ENCODE peak calls at places on chromosomes 5 and 9, in ten cellular contexts. One of them, this sample, is unnamed.

GRCh38 chr5:104977530-104977929 is 1414.9 kb upstream of the NUDT12 start:
- DNase-seq in HCT116: no peak
- DNase-seq in upper lobe of left lung: no peak
- DNase-seq in IMR-90: no peak
- DNase-seq in epithelial cell of esophagus: no peak
- DNase-seq in left ventricle myocardium inferior: no peak
- DNase-seq in progenitor cell of endocrine pancreas: no peak
- DNase-seq in nephron progenitor cell: no peak
- DNase-seq in endothelial cell: no peak
- DNase-seq in psoas muscle: no peak
- DNase-seq in this sample: no peak

GRCh38 chr9:385818-386398 is 171.2 kb downstream of the DOCK8 start:
- DNase-seq in HCT116: peak; percentile 52
- DNase-seq in upper lobe of left lung: no peak
- DNase-seq in IMR-90: peak; percentile 52
- DNase-seq in epithelial cell of esophagus: peak; percentile 75
- DNase-seq in left ventricle myocardium inferior: no peak
- DNase-seq in progenitor cell of endocrine pancreas: peak; percentile 37
- DNase-seq in nephron progenitor cell: peak; percentile 65
- DNase-seq in endothelial cell: peak; percentile 64
- DNase-seq in psoas muscle: no peak
- DNase-seq in this sample: no peak

GRCh38 chr5:40688127-40688756 is 8.5 kb downstream of the PTGER4 start:
- DNase-seq in HCT116: peak; percentile 85
- DNase-seq in upper lobe of left lung: no peak
- DNase-seq in IMR-90: peak; percentile 89
- DNase-seq in epithelial cell of esophagus: peak; percentile 87
- DNase-seq in left ventricle myocardium inferior: peak; percentile 78
- DNase-seq in progenitor cell of endocrine pancreas: peak; percentile 76
- DNase-seq in nephron progenitor cell: peak; percentile 87
- DNase-seq in endothelial cell: peak; percentile 83
- DNase-seq in psoas muscle: peak; percentile 82
- DNase-seq in this sample: peak; percentile 69

GRCh38 chr5:79486116-79486515 is 27.8 kb downstream of the HOMER1 start:
- DNase-seq in HCT116: no peak
- DNase-seq in upper lobe of left lung: no peak
- DNase-seq in IMR-90: no peak
- DNase-seq in epithelial cell of esophagus: no peak
- DNase-seq in left ventricle myocardium inferior: no peak
- DNase-seq in progenitor cell of endocrine pancreas: no peak
- DNase-seq in nephron progenitor cell: no peak
- DNase-seq in endothelial cell: no peak
- DNase-seq in psoas muscle: no peak
- DNase-seq in this sample: no peak

GRCh38 chr5:169307648-169308047 is 6.7 kb upstream of the SLIT3 start:
- DNase-seq in HCT116: no peak
- DNase-seq in upper lobe of left lung: no peak
- DNase-seq in IMR-90: no peak
- DNase-seq in epithelial cell of esophagus: no peak
- DNase-seq in left ventricle myocardium inferior: no peak
- DNase-seq in progenitor cell of endocrine pancreas: no peak
- DNase-seq in nephron progenitor cell: no peak
- DNase-seq in endothelial cell: no peak
- DNase-seq in psoas muscle: no peak
- DNase-seq in this sample: no peak

GRCh38 chr9:38681747-38682227 is 38.1 kb downstream of the FAM240B start:
- DNase-seq in HCT116: no peak
- DNase-seq in upper lobe of left lung: no peak
- DNase-seq in IMR-90: peak; percentile 24
- DNase-seq in epithelial cell of esophagus: peak; percentile 74
- DNase-seq in left ventricle myocardium inferior: no peak
- DNase-seq in progenitor cell of endocrine pancreas: no peak
- DNase-seq in nephron progenitor cell: no peak
- DNase-seq in endothelial cell: no peak
- DNase-seq in psoas muscle: no peak
- DNase-seq in this sample: no peak

GRCh38 chr5:25570067-25570583 is 925.3 kb upstream of the CDH10 start:
- DNase-seq in HCT116: no peak
- DNase-seq in upper lobe of left lung: no peak
- DNase-seq in IMR-90: no peak
- DNase-seq in epithelial cell of esophagus: no peak
- DNase-seq in left ventricle myocardium inferior: no peak
- DNase-seq in progenitor cell of endocrine pancreas: no peak
- DNase-seq in nephron progenitor cell: no peak
- DNase-seq in endothelial cell: no peak
- DNase-seq in psoas muscle: no peak
- DNase-seq in this sample: no peak

GRCh38 chr5:155651-156410 is 35.5 kb upstream of the LRRC14B start:
- DNase-seq in HCT116: no peak
- DNase-seq in upper lobe of left lung: no peak
- DNase-seq in IMR-90: no peak
- DNase-seq in epithelial cell of esophagus: no peak
- DNase-seq in left ventricle myocardium inferior: no peak
- DNase-seq in progenitor cell of endocrine pancreas: no peak
- DNase-seq in nephron progenitor cell: peak; percentile 37
- DNase-seq in endothelial cell: no peak
- DNase-seq in psoas muscle: no peak
- DNase-seq in this sample: no peak

GRCh38 chr9:130997925-130998595 is 10.9 kb upstream of the LAMC3 start:
- DNase-seq in HCT116: peak; percentile 60
- DNase-seq in upper lobe of left lung: peak; percentile 82
- DNase-seq in IMR-90: peak; percentile 54
- DNase-seq in epithelial cell of esophagus: peak; percentile 60
- DNase-seq in left ventricle myocardium inferior: peak; percentile 68
- DNase-seq in progenitor cell of endocrine pancreas: peak; percentile 81
- DNase-seq in nephron progenitor cell: peak; percentile 95
- DNase-seq in endothelial cell: peak; percentile 92
- DNase-seq in psoas muscle: peak; percentile 81
- DNase-seq in this sample: no peak

GRCh38 chr9:118318770-118319443 is 614.7 kb downstream of the TLR4 start:
- DNase-seq in HCT116: no peak
- DNase-seq in upper lobe of left lung: no peak
- DNase-seq in IMR-90: no peak
- DNase-seq in epithelial cell of esophagus: peak; percentile 52
- DNase-seq in left ventricle myocardium inferior: no peak
- DNase-seq in progenitor cell of endocrine pancreas: no peak
- DNase-seq in nephron progenitor cell: no peak
- DNase-seq in endothelial cell: no peak
- DNase-seq in psoas muscle: peak; percentile 50
- DNase-seq in this sample: no peak

GRCh38 chr5:76086060-76086459 is 2.9 kb downstream of the SV2C start:
- DNase-seq in HCT116: no peak
- DNase-seq in upper lobe of left lung: no peak
- DNase-seq in IMR-90: no peak
- DNase-seq in epithelial cell of esophagus: no peak
- DNase-seq in left ventricle myocardium inferior: no peak
- DNase-seq in progenitor cell of endocrine pancreas: no peak
- DNase-seq in nephron progenitor cell: no peak
- DNase-seq in endothelial cell: no peak
- DNase-seq in psoas muscle: no peak
- DNase-seq in this sample: no peak

GRCh38 chr5:133396187-133396621 is 216.1 kb downstream of the FSTL4 start:
- DNase-seq in HCT116: no peak
- DNase-seq in upper lobe of left lung: no peak
- DNase-seq in IMR-90: no peak
- DNase-seq in epithelial cell of esophagus: no peak
- DNase-seq in left ventricle myocardium inferior: no peak
- DNase-seq in progenitor cell of endocrine pancreas: no peak
- DNase-seq in nephron progenitor cell: no peak
- DNase-seq in endothelial cell: no peak
- DNase-seq in psoas muscle: no peak
- DNase-seq in this sample: no peak

GRCh38 chr9:124222918-124223720 is 34.6 kb upstream of the NEK6 start:
- DNase-seq in HCT116: no peak
- DNase-seq in upper lobe of left lung: no peak
- DNase-seq in IMR-90: peak; percentile 38
- DNase-seq in epithelial cell of esophagus: peak; percentile 44
- DNase-seq in left ventricle myocardium inferior: peak; percentile 80
- DNase-seq in progenitor cell of endocrine pancreas: no peak
- DNase-seq in nephron progenitor cell: no peak
- DNase-seq in endothelial cell: no peak
- DNase-seq in psoas muscle: peak; percentile 84
- DNase-seq in this sample: peak; percentile 68

GRCh38 chr5:88671808-88672499 is 211.0 kb downstream of the MEF2C start:
- DNase-seq in HCT116: no peak
- DNase-seq in upper lobe of left lung: peak; percentile 56
- DNase-seq in IMR-90: no peak
- DNase-seq in epithelial cell of esophagus: no peak
- DNase-seq in left ventricle myocardium inferior: no peak
- DNase-seq in progenitor cell of endocrine pancreas: no peak
- DNase-seq in nephron progenitor cell: no peak
- DNase-seq in endothelial cell: peak; percentile 9
- DNase-seq in psoas muscle: no peak
- DNase-seq in this sample: no peak

GRCh38 chr9:121962421-121962820 is 130.7 kb downstream of the TTLL11 start:
- DNase-seq in HCT116: no peak
- DNase-seq in upper lobe of left lung: no peak
- DNase-seq in IMR-90: peak; percentile 31
- DNase-seq in epithelial cell of esophagus: peak; percentile 51
- DNase-seq in left ventricle myocardium inferior: no peak
- DNase-seq in progenitor cell of endocrine pancreas: no peak
- DNase-seq in nephron progenitor cell: no peak
- DNase-seq in endothelial cell: no peak
- DNase-seq in psoas muscle: no peak
- DNase-seq in this sample: no peak

GRCh38 chr5:1380011-1380817 is 35.3 kb upstream of the CLPTM1L start:
- DNase-seq in HCT116: no peak
- DNase-seq in upper lobe of left lung: peak; percentile 94
- DNase-seq in IMR-90: peak; percentile 4
- DNase-seq in epithelial cell of esophagus: no peak
- DNase-seq in left ventricle myocardium inferior: peak; percentile 38
- DNase-seq in progenitor cell of endocrine pancreas: peak; percentile 46
- DNase-seq in nephron progenitor cell: peak; percentile 72
- DNase-seq in endothelial cell: peak; percentile 68
- DNase-seq in psoas muscle: peak; percentile 66
- DNase-seq in this sample: no peak

GRCh38 chr9:127133739-127134167 is 11.3 kb upstream of the ANGPTL2 start:
- DNase-seq in HCT116: no peak
- DNase-seq in upper lobe of left lung: peak; percentile 50
- DNase-seq in IMR-90: peak; percentile 91
- DNase-seq in epithelial cell of esophagus: peak; percentile 63
- DNase-seq in left ventricle myocardium inferior: peak; percentile 73
- DNase-seq in progenitor cell of endocrine pancreas: no peak
- DNase-seq in nephron progenitor cell: no peak
- DNase-seq in endothelial cell: no peak
- DNase-seq in psoas muscle: peak; percentile 84
- DNase-seq in this sample: peak; percentile 60

GRCh38 chr9:87581513-87581912 is 83.8 kb downstream of the DAPK1 start:
- DNase-seq in HCT116: no peak
- DNase-seq in upper lobe of left lung: no peak
- DNase-seq in IMR-90: no peak
- DNase-seq in epithelial cell of esophagus: no peak
- DNase-seq in left ventricle myocardium inferior: no peak
- DNase-seq in progenitor cell of endocrine pancreas: no peak
- DNase-seq in nephron progenitor cell: no peak
- DNase-seq in endothelial cell: no peak
- DNase-seq in psoas muscle: no peak
- DNase-seq in this sample: no peak

DNA sequence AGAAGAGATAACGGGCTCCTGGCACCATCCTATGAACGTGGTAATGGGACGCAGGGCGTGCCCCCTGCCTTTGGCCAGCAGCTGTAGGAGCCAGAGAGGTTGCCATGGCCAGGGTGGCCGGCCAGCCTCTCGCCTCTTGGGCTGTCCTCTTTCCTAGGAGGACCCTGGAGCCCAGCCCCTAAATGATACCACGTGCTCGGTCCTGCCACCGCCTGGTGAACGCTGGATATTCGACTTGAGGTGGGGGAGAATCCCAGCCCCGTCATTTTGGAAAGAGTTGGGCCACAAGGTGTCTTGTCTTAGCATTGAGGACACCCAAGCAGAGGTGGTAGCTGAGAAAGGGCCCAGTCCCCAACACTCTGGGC is 391 bp upstream of the NRG2 start:
- DNase-seq in HCT116: no peak
- DNase-seq in upper lobe of left lung: no peak
- DNase-seq in IMR-90: no peak
- DNase-seq in epithelial cell of esophagus: no peak
- DNase-seq in left ventricle myocardium inferior: peak; percentile 20
- DNase-seq in progenitor cell of endocrine pancreas: no peak
- DNase-seq in nephron progenitor cell: no peak
- DNase-seq in endothelial cell: peak; percentile 12
- DNase-seq in psoas muscle: no peak
- DNase-seq in this sample: no peak
- TF ChIP-seq CTCF in HCT116: no peak
- TF ChIP-seq CTCF in upper lobe of left lung: no peak
- TF ChIP-seq CTCF in IMR-90: no peak
- TF ChIP-seq CTCF in epithelial cell of esophagus: no peak
- TF ChIP-seq CTCF in left ventricle myocardium inferior: peak; percentile 17
- TF ChIP-seq CTCF in progenitor cell of endocrine pancreas: no peak
- TF ChIP-seq CTCF in nephron progenitor cell: no peak
- TF ChIP-seq CTCF in endothelial cell: no peak
- TF ChIP-seq CTCF in psoas muscle: no peak
- TF ChIP-seq CTCF in this sample: no peak

GRCh38 chr5:163005949-163006348 is 431.4 kb upstream of the CCNG1 start:
- DNase-seq in HCT116: no peak
- DNase-seq in upper lobe of left lung: no peak
- DNase-seq in IMR-90: no peak
- DNase-seq in epithelial cell of esophagus: peak; percentile 64
- DNase-seq in left ventricle myocardium inferior: no peak
- DNase-seq in progenitor cell of endocrine pancreas: no peak
- DNase-seq in nephron progenitor cell: no peak
- DNase-seq in endothelial cell: no peak
- DNase-seq in psoas muscle: no peak
- DNase-seq in this sample: no peak
- TF ChIP-seq CTCF in HCT116: no peak
- TF ChIP-seq CTCF in upper lobe of left lung: no peak
- TF ChIP-seq CTCF in IMR-90: no peak
- TF ChIP-seq CTCF in epithelial cell of esophagus: peak; percentile 50
- TF ChIP-seq CTCF in left ventricle myocardium inferior: no peak
- TF ChIP-seq CTCF in progenitor cell of endocrine pancreas: peak; percentile 33
- TF ChIP-seq CTCF in nephron progenitor cell: peak; percentile 17
- TF ChIP-seq CTCF in endothelial cell: no peak
- TF ChIP-seq CTCF in psoas muscle: no peak
- TF ChIP-seq CTCF in this sample: no peak

DNA sequence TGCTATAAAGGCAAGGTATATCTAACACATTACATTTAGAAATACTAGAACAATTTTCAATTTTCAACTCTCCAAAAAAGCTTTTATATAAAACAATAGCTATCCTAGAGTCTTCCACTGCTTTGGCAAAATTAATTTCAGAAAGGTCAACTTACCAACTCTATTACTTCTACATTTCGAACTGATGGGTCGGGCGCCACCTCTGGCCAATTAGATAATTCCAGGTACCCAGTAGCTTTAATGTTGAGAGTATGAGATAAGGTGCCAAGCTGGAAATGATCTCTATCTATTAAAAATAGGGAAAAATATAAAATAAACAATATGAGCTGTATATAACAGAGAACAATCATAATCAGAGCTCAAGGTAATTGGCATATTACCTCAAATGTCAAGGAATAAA is 166.6 kb downstream of the AP3B1 start:
- DNase-seq in HCT116: no peak
- DNase-seq in upper lobe of left lung: no peak
- DNase-seq in IMR-90: no peak
- DNase-seq in epithelial cell of esophagus: peak; percentile 15
- DNase-seq in left ventricle myocardium inferior: no peak
- DNase-seq in progenitor cell of endocrine pancreas: no peak
- DNase-seq in nephron progenitor cell: peak; percentile 29
- DNase-seq in endothelial cell: peak; percentile 29
- DNase-seq in psoas muscle: no peak
- DNase-seq in this sample: no peak
- TF ChIP-seq CTCF in HCT116: peak; percentile 54
- TF ChIP-seq CTCF in upper lobe of left lung: no peak
- TF ChIP-seq CTCF in IMR-90: no peak
- TF ChIP-seq CTCF in epithelial cell of esophagus: peak; percentile 36
- TF ChIP-seq CTCF in left ventricle myocardium inferior: no peak
- TF ChIP-seq CTCF in progenitor cell of endocrine pancreas: peak; percentile 52
- TF ChIP-seq CTCF in nephron progenitor cell: peak; percentile 41
- TF ChIP-seq CTCF in endothelial cell: peak; percentile 74
- TF ChIP-seq CTCF in psoas muscle: no peak
- TF ChIP-seq CTCF in this sample: no peak

GRCh38 chr5:173281910-173282309 is 46.3 kb downstream of the STC2 start:
- DNase-seq in HCT116: no peak
- DNase-seq in upper lobe of left lung: no peak
- DNase-seq in IMR-90: peak; percentile 21
- DNase-seq in epithelial cell of esophagus: peak; percentile 19
- DNase-seq in left ventricle myocardium inferior: no peak
- DNase-seq in progenitor cell of endocrine pancreas: no peak
- DNase-seq in nephron progenitor cell: no peak
- DNase-seq in endothelial cell: peak; percentile 36
- DNase-seq in psoas muscle: no peak
- DNase-seq in this sample: no peak
- TF ChIP-seq CTCF in HCT116: peak; percentile 55
- TF ChIP-seq CTCF in upper lobe of left lung: no peak
- TF ChIP-seq CTCF in IMR-90: peak; percentile 42
- TF ChIP-seq CTCF in epithelial cell of esophagus: peak; percentile 30
- TF ChIP-seq CTCF in left ventricle myocardium inferior: peak; percentile 61
- TF ChIP-seq CTCF in progenitor cell of endocrine pancreas: peak; percentile 45
- TF ChIP-seq CTCF in nephron progenitor cell: peak; percentile 48
- TF ChIP-seq CTCF in endothelial cell: peak; percentile 29
- TF ChIP-seq CTCF in psoas muscle: no peak
- TF ChIP-seq CTCF in this sample: no peak

This sample was measured in breast epithelium.